ENCODE peak calls at places on chromosomes 16 and 17, in seven cellular contexts. P is foreskin fibroblast, L is keratinocyte, T is CD14-positive monocyte, Q is ovary, E is HFFc6, F is BE2C. H is an unnamed sample.

GRCh38 chr17:1764274-1764673 is 2.4 kb downstream of the SERPINF1 start:
- DNase-seq in P (peak; percentile 97), L (no peak), T (no peak), Q (peak; percentile 74), E (peak; percentile 68), F (peak; percentile 62), H (peak; percentile 96)

GRCh38 chr17:18226284-18226945 is 980 bp downstream of the LLGL1 start:
- DNase-seq in P (peak; percentile 39), L (no peak), T (no peak), Q (no peak), E (no peak), F (no peak), H (no peak)

GRCh38 chr16:53457670-53458069 is 23.4 kb downstream of the RBL2 start:
- DNase-seq in P (no peak), L (no peak), T (no peak), Q (no peak), E (no peak), F (no peak), H (peak; percentile 12)

GRCh38 chr16:87060026-87060986 is 256.9 kb downstream of the C16orf95 start:
- DNase-seq in P (peak; percentile 49), L (no peak), T (no peak), Q (peak; percentile 31), E (peak; percentile 11), F (no peak), H (peak; percentile 89)

GRCh38 chr17:2089021-2089422 is 34.1 kb downstream of the HIC1 start:
- DNase-seq in P (peak; percentile 73), L (no peak), T (no peak), Q (no peak), E (no peak), F (no peak), H (peak; percentile 79)

GRCh38 chr16:1990336-1991134 is 765 bp downstream of the SYNGR3 start:
- DNase-seq in P (no peak), L (no peak), T (no peak), Q (no peak), E (no peak), F (no peak), H (no peak)

GRCh38 chr17:58224315-58224714 is 5.3 kb upstream of the MKS1 start:
- DNase-seq in P (peak; percentile 69), L (no peak), T (no peak), Q (no peak), E (peak; percentile 73), F (no peak), H (peak; percentile 50)

GRCh38 chr17:66920965-66921364 is 43.5 kb upstream of the CACNG4 start:
- DNase-seq in P (peak; percentile 31), L (no peak), T (no peak), Q (no peak), E (no peak), F (peak; percentile 67), H (peak; percentile 12)

GRCh38 chr17:78132767-78133178 is 2.2 kb downstream of the TMC8 start:
- DNase-seq in P (no peak), L (no peak), T (no peak), Q (no peak), E (no peak), F (no peak), H (no peak)

GRCh38 chr16:4613636-4614570 is 785 bp downstream of the UBALD1 start:
- DNase-seq in P (peak; percentile 73), L (no peak), T (no peak), Q (no peak), E (no peak), F (peak; percentile 73), H (peak; percentile 46)

GRCh38 chr17:73595068-73595865 is 49.0 kb downstream of the SDK2 start:
- DNase-seq in P (no peak), L (no peak), T (no peak), Q (no peak), E (no peak), F (peak; percentile 70), H (peak; percentile 7)

GRCh38 chr17:75658237-75658636 is 8.7 kb downstream of the RECQL5 start:
- DNase-seq in P (no peak), L (no peak), T (no peak), Q (no peak), E (no peak), F (no peak), H (no peak)

GRCh38 chr16:3182608-3183444 is 5.2 kb upstream of the OR1F1 start:
- DNase-seq in P (peak; percentile 69), L (no peak), T (no peak), Q (no peak), E (peak; percentile 65), F (peak; percentile 78), H (peak; percentile 35)

GRCh38 chr17:21376835-21377690 is 906 bp downstream of the KCNJ12 start:
- DNase-seq in P (peak; percentile 51), L (no peak), T (no peak), Q (no peak), E (no peak), F (peak; percentile 28), H (peak; percentile 49)

GRCh38 chr17:1495265-1495664 is 2.8 kb upstream of the MYO1C start:
- DNase-seq in P (peak; percentile 77), L (no peak), T (no peak), Q (no peak), E (no peak), F (no peak), H (no peak)

GRCh38 chr17:44911133-44912001 is 3.9 kb downstream of the GFAP start:
- DNase-seq in P (peak; percentile 64), L (no peak), T (peak; percentile 66), Q (peak; percentile 64), E (peak; percentile 44), F (peak; percentile 85), H (peak; percentile 60)

GRCh38 chr17:27502526-27503324 is 46.5 kb downstream of the KSR1 start:
- DNase-seq in P (peak; percentile 17), L (no peak), T (no peak), Q (peak; percentile 63), E (peak; percentile 58), F (no peak), H (peak; percentile 84)

DNA sequence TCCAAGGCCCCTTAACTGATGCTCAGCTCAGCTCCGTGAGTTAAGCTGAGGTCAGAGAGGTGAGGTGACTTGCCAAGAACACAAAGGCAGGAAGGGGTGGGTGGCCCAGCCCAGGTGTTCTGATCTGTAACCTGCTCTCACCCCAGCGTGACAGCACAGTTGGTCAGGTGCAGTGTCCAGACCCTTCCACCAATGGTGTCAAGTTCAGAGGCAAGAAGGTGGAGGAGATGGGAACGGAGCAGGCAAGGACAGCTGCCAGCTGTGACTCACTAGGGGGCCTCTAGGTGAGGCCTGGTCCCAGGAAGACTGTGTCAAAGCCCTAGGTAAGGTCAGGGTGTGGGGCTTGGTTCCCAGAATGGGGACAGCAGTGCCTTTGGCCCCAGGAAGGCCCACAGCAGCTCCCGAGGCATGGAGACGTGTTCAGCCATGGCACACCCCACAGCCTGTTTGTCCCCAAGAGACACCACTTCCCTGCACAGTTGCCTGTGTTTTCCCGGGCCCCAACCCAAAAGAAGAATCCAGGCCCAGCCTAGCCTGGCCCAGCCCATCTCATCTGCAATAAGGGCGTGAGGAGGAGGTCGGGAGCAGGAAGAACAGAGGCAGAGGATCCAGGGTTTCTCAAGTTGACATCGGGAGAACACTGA is 7.2 kb downstream of the WFIKKN2 start:
- DNase-seq in P (no peak), L (no peak), T (no peak), Q (no peak), E (no peak), F (no peak), H (no peak)
- TF ChIP-seq CTCF in P (no peak), L (no peak), T (no peak), Q (no peak), E (no peak), F (no peak), H (no peak)

DNA sequence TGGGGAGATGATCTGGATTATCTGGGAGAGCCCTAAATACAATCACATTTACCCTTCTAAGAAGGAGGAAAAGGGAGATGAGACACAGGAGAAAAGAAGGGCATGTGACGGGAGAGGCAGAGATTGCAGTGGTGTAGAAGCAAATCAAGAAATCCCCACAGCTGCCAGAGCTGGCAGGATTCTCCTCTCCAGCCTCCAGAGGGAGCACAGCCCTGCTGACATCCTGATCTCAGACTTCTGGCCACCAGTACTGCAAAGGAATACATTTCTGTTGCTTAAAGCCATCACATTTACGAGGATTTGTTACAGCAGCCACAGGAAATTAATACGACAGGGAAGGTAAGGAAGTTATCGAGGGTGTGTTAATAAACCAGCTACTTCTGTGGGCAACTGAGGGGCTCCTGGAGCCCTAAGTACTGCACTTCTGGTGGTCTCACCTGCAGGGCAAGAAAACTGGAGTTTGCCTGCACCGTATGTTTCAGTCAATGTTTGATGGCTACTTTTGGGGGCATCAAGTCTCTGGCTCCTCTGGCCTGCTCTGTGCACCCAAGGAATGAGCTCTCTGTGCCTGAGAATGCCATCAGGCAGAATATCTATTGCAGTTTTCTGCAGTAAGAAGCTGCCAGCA is 22.9 kb upstream of the CDH13 start:
- DNase-seq in P (peak; percentile 75), L (no peak), T (no peak), Q (no peak), E (peak; percentile 68), F (no peak), H (peak; percentile 87)
- TF ChIP-seq CTCF in P (peak; percentile 80), L (peak; percentile 77), T (no peak), Q (peak; percentile 22), E (peak; percentile 79), F (peak; percentile 10), H (peak; percentile 85)

GRCh38 chr16:9913604-9914330 is 268.5 kb downstream of the GRIN2A start:
- DNase-seq in P (no peak), L (no peak), T (no peak), Q (no peak), E (no peak), F (no peak), H (no peak)

DNA sequence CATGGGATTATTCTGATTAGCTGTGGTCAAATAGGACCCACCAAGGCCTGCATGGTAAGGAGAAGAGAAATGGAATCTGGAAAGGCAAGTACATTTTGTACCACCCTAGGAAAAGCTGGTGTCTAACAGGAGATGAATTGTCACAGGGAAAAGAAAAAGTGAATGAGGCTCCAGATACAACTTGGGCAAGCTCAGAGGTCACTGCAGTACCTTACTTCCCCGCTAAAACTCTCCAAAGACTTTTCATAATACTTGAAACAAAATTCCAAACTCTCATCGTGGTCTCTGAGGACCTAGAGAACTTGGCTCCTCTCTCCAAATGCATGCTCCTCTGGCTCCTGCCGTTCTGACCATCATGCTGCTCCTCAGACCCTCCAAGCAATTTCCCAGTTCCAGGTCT is 262.8 kb downstream of the GRIN2A start:
- DNase-seq in P (no peak), L (no peak), T (no peak), Q (no peak), E (no peak), F (no peak), H (no peak)
- TF ChIP-seq CTCF in P (no peak), L (no peak), T (no peak), Q (no peak), E (no peak), F (no peak), H (no peak)

GRCh38 chr16:68357521-68357922 is 46.7 kb downstream of the PRMT7 start:
- DNase-seq in P (no peak), L (no peak), T (no peak), Q (no peak), E (no peak), F (no peak), H (no peak)

GRCh38 chr16:68356249-68356918 is 45.6 kb downstream of the PRMT7 start:
- DNase-seq in P (no peak), L (no peak), T (no peak), Q (no peak), E (no peak), F (no peak), H (peak; percentile 58)

GRCh38 chr16:68354816-68355215 is 44.0 kb downstream of the PRMT7 start:
- DNase-seq in P (no peak), L (no peak), T (no peak), Q (no peak), E (no peak), F (no peak), H (no peak)

GRCh38 chr16:68356919-68357286 is 46.1 kb downstream of the PRMT7 start:
- DNase-seq in P (no peak), L (no peak), T (no peak), Q (no peak), E (no peak), F (no peak), H (peak; percentile 16)

GRCh38 chr16:68355447-68356248 is 44.8 kb downstream of the PRMT7 start:
- DNase-seq in P (no peak), L (no peak), T (no peak), Q (no peak), E (no peak), F (no peak), H (no peak)
- TF ChIP-seq CTCF in P (no peak), L (peak; percentile 6), T (no peak), Q (no peak), E (peak; percentile 46), F (peak; percentile 21), H (peak; percentile 30)